ENCODE peak calls at places on chromosomes 16 and 17, in ten cellular contexts. H, D, J, M, X, N, W, I, B and C are unnamed samples. For H3K36me3, the result is how much of the 10 kb centered on the place peaks cover.

GRCh38 chr16:70770968-70771552 is 29.9 kb downstream of the VAC14 start:
- DNase-seq in H (peak), D (peak), J (no peak), M (peak), X (peak), N (no peak), W (no peak), I (peak), B (peak), C (no peak)

GRCh38 chr17:29588017-29588557 is 1.4 kb downstream of the GIT1 start:
- DNase-seq in H (no peak), D (no peak), J (no peak), M (no peak), X (no peak), N (no peak), W (no peak), I (no peak), B (peak), C (no peak)

GRCh38 chr16:12659871-12660270 is 143.8 kb downstream of the CPPED1 start:
- DNase-seq in H (no peak), D (no peak), J (no peak), M (no peak), X (no peak), N (no peak), W (no peak), I (no peak), B (no peak), C (no peak)

GRCh38 chr17:77363821-77364361 is 223.1 kb downstream of the SEC14L1 start:
- DNase-seq in H (no peak), D (peak), J (peak), M (peak), X (no peak), N (no peak), W (peak), I (peak), B (peak), C (no peak)

GRCh38 chr16:5045499-5046115 is 11.9 kb upstream of the NAGPA start:
- DNase-seq in H (no peak), D (no peak), J (no peak), M (no peak), X (no peak), N (peak), W (no peak), I (no peak), B (no peak), C (no peak)

GRCh38 chr17:21573961-21574610 is 118.2 kb upstream of the KCNJ18 start:
- DNase-seq in H (peak), D (peak), J (peak), M (peak), X (peak), N (peak), W (peak), I (no peak), B (peak), C (peak)

GRCh38 chr16:64240586-64240985 is 881.3 kb downstream of the CDH11 start:
- DNase-seq in H (no peak), D (no peak), J (no peak), M (no peak), X (no peak), N (no peak), W (no peak), I (no peak), B (peak), C (peak)

GRCh38 chr17:43839670-43840101 is 6.7 kb upstream of the MPP3 start:
- DNase-seq in H (no peak), D (no peak), J (no peak), M (no peak), X (peak), N (no peak), W (peak), I (no peak), B (no peak), C (no peak)

GRCh38 chr16:89908236-89908635 is 10.4 kb upstream of the MC1R start:
- DNase-seq in H (no peak), D (no peak), J (no peak), M (no peak), X (no peak), N (no peak), W (no peak), I (no peak), B (no peak), C (no peak)

GRCh38 chr17:74563358-74563757 is 4.0 kb downstream of the CD300H start:
- DNase-seq in H (no peak), D (no peak), J (no peak), M (no peak), X (no peak), N (no peak), W (no peak), I (no peak), B (no peak), C (no peak)

GRCh38 chr17:39753514-39754160 is 15.9 kb downstream of the GRB7 start:
- DNase-seq in H (no peak), D (no peak), J (peak), M (peak), X (peak), N (no peak), W (peak), I (peak), B (peak), C (no peak)

GRCh38 chr17:82388223-82388921 is 16.8 kb downstream of the UTS2R start:
- DNase-seq in H (no peak), D (no peak), J (no peak), M (no peak), X (peak), N (no peak), W (no peak), I (no peak), B (peak), C (no peak)

GRCh38 chr16:28193530-28194423 is 18.0 kb downstream of the XPO6 start:
- DNase-seq in H (peak), D (no peak), J (no peak), M (no peak), X (no peak), N (no peak), W (no peak), I (no peak), B (peak), C (peak)

GRCh38 chr17:40342575-40343058 is 21.9 kb downstream of the GJD3 start:
- DNase-seq in H (no peak), D (no peak), J (no peak), M (no peak), X (no peak), N (no peak), W (no peak), I (no peak), B (peak), C (no peak)

GRCh38 chr17:70365098-70365583 is 195.8 kb downstream of the KCNJ2 start:
- DNase-seq in H (peak), D (no peak), J (no peak), M (no peak), X (no peak), N (no peak), W (no peak), I (no peak), B (peak), C (no peak)

GRCh38 chr17:48153711-48154642 is 46.4 kb downstream of the SNX11 start:
- DNase-seq in H (no peak), D (no peak), J (no peak), M (no peak), X (no peak), N (no peak), W (no peak), I (no peak), B (peak), C (no peak)

GRCh38 chr17:29245401-29245800 is 1.3 kb upstream of the CRYBA1 start:
- DNase-seq in H (no peak), D (no peak), J (no peak), M (no peak), X (no peak), N (no peak), W (no peak), I (no peak), B (no peak), C (no peak)

GRCh38 chr16:84603115-84603816 is 14.6 kb downstream of the COTL1 start:
- DNase-seq in H (peak), D (no peak), J (peak), M (peak), X (peak), N (peak), W (peak), I (peak), B (peak), C (peak)

GRCh38 chr16:28992496-28992895 is 7.6 kb downstream of the LAT start:
- DNase-seq in H (no peak), D (no peak), J (no peak), M (no peak), X (no peak), N (no peak), W (no peak), I (no peak), B (no peak), C (no peak)

GRCh38 chr16:83794874-83795273 is 12.9 kb upstream of the HSBP1 start:
- DNase-seq in H (no peak), D (no peak), J (no peak), M (no peak), X (no peak), N (no peak), W (no peak), I (no peak), B (no peak), C (no peak)

GRCh38 chr16:8660841-8661301 is 13.5 kb upstream of the ABAT start:
- DNase-seq in H (peak), D (peak), J (peak), M (peak), X (peak), N (peak), W (peak), I (peak), B (peak), C (no peak)

GRCh38 chr17:40510328-40510648 is 8.9 kb upstream of the TNS4 start:
- DNase-seq in H (peak), D (no peak), J (peak), M (no peak), X (no peak), N (no peak), W (peak), I (no peak), B (peak), C (no peak)

GRCh38 chr16:66116163-66116792 is 250.2 kb upstream of the CDH5 start:
- DNase-seq in H (peak), D (no peak), J (peak), M (no peak), X (no peak), N (no peak), W (no peak), I (no peak), B (peak), C (no peak)

GRCh38 chr17:10172241-10172741 is 26.1 kb downstream of the GAS7 start:
- DNase-seq in H (no peak), D (no peak), J (no peak), M (no peak), X (no peak), N (no peak), W (peak), I (no peak), B (peak), C (no peak)

DNA sequence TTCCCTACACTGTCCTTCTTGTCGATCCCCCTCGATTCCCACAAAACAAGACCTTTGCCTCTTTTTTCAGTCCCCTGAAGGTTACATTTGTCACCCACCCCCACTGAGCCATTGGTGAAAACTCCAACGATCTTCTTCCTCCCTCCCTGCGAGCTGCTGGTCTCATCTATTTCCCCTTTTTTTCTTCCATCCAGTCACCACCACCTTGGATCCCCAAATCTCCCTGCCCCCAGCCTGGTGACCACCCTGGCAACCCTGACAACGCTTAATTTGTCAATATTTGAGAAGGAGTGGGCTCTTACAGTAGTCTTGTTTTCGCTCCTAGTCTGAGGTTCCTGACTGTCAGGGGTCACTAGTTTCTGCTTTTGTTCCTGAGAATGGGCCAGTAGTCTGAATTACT is 62.9 kb downstream of the SMPD3 start:
- DNase-seq in H (no peak), D (no peak), J (no peak), M (no peak), X (no peak), N (no peak), W (no peak), I (no peak), B (no peak), C (no peak)
- H3K4me3 ChIP-seq in H (no peak), D (no peak), J (no peak), M (no peak), X (no peak), N (no peak), W (no peak), I (no peak), B (no peak), C (no peak)

DNA sequence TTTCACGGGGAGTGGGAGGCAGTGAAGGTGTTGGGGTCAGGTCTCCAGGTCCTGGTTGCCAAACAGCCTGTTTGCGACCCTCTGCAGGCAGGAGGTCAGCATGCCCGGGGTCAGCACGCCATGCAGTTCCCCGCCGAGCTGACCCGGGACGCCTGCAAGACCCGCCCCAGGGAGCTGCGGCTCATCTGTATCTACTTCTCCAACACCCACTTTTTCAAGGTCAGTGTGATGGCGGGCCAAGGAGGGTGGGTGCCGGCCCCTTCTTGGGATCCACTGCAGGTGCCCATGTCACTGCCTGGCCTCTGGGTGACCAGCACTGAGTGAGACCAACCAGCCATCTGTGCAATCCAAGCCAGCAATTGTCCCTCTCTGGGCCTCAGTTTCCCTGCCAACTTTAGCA is 21.3 kb downstream of the ADGRG5 start:
- DNase-seq in H (no peak), D (no peak), J (no peak), M (no peak), X (no peak), N (no peak), W (no peak), I (peak), B (no peak), C (no peak)
- H3K36me3 ChIP-seq in H (under half), D (under half), J (under half), M (under half), X (under half), N (under half), W (under half), I (under half), B (under half), C (under half)

DNA sequence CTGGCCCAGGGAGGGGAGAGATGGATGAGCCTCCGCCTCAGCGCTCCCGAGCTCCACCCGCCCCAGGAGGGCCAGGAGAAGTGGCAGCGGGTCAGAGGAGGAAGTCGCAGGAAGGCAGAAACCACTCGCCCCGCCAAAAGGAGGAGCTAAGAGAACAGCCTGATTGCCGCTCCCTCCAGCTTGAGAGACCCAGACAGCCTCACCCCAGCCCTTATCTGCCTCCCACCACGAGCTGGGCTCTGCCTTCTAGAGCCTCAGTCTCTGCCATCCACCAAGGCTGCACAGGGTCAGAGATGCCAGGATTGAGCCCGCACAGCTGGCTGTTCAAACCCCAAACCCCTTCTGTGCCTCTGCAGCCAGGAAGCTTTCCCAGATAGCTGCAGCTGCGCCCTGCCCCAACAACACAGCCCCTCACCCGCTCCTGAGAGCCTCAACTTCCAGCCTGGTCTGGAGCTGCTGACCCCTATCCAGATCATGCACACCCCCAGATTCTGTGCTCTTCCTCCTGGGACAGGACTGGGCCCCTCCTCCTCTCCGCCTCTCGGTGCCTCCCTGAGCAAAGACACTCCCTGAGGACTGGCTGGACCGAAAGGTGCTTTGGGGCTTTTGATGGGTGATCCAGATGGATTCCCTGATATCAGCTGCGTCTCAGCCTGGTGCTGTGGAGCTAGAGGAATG is 1.0 kb upstream of the ATP2A3 start:
- DNase-seq in H (no peak), D (peak), J (no peak), M (peak), X (peak), N (peak), W (peak), I (peak), B (peak), C (no peak)
- H3K4me3 ChIP-seq in H (peak), D (peak), J (peak), M (peak), X (no peak), N (peak), W (peak), I (peak), B (peak), C (peak)

GRCh38 chr17:62611308-62611707 is 16.2 kb upstream of the MRC2 start:
- DNase-seq in H (no peak), D (no peak), J (no peak), M (no peak), X (no peak), N (no peak), W (no peak), I (no peak), B (no peak), C (no peak)
- H3K36me3 ChIP-seq in H (under half), D (under half), J (under half), M (under half), X (under half), N (half or more), W (under half), I (under half), B (half or more), C (under half)

DNA sequence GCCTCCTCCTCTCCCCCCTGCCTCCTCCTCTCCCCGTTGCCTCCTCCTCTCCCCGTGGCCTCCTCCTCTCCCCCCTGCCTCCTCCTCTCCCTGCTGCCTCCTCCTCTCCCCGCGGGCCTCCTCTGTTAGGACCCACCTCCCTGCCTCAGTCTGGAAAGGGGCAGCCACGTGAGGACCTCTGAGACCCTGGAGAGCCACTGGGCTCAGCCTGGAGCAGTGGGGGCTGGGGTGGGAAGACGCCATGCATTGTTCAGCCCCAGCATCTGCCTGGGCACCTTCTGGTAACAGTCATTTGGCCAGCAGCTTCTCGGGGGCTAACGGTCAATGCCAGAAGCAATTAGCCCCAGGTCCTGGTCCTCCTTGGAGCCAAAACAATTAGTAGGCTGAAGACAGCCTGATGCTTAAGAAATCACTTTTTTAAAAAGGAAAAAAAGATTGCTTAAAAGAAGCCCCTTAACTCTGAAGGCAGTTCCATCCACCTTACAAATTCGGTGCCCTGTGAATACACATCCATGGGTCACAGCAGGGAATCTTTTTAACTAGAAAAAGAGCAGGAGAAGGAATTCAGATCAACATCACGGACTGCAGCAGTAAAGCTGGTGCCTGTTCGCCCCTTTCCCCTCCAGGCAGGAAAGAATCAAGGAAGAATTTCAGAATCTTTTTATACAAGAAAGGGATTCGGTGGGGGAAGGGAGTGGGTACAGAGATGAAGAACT is 29.8 kb downstream of the NXN start:
- DNase-seq in H (no peak), D (no peak), J (no peak), M (no peak), X (no peak), N (no peak), W (no peak), I (no peak), B (no peak), C (no peak)
- H3K4me3 ChIP-seq in H (no peak), D (no peak), J (no peak), M (no peak), X (no peak), N (no peak), W (no peak), I (no peak), B (no peak), C (no peak)

DNA sequence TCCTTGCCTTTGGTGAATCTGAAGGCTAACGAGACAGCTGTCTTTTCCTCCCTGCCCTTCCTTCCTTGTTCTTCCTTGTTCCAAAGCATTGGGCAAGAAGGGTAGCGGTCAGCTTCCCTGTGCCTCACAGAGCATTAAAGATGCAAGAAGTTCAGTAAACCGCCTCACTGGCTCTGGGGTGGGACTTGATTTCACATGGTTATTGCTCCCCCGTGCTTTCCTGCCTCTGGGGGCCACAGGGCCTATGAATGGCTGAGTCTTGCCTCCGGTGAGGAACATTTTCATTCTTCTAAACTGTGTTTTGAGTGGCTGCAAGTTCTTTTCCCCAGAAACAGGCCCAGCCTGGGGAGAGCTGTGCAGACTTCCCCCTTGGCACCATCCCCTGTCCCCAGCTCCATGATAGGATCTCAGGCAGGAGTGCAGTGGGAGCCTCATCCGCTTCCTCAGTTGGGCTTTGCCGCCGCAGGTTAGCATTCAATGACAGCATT is 1.5 kb downstream of the YPEL2 start:
- DNase-seq in H (no peak), D (peak), J (peak), M (peak), X (peak), N (peak), W (peak), I (peak), B (peak), C (no peak)
- H3K36me3 ChIP-seq in H (under half), D (under half), J (under half), M (under half), X (under half), N (under half), W (under half), I (under half), B (under half), C (under half)